ENCODE peak calls at places on chromosomes 6 and 20, in five cellular contexts. C is IMR-90, I is HCT116, P is mesenchymal stem cell, L is PC-3. K is an unnamed sample. For H3K9me3, the result is how much of the 10 kb centered on the place peaks cover.

GRCh38 chr6:112251170-112251945 is 3.0 kb downstream of the LAMA4 start:
- DNase-seq in C (peak), I (no peak), P (peak), L (no peak), K (peak)

GRCh38 chr6:21229061-21229460 is 364.5 kb upstream of the SOX4 start:
- DNase-seq in C (peak), I (no peak), P (no peak), L (no peak), K (no peak)

GRCh38 chr6:54191460-54191859 is 80.2 kb downstream of the MLIP start:
- DNase-seq in C (peak), I (no peak), P (peak), L (peak), K (peak)

GRCh38 chr6:154981071-154981373 is 14.1 kb upstream of the TIAM2 start:
- DNase-seq in C (no peak), I (no peak), P (no peak), L (no peak), K (no peak)

GRCh38 chr6:2669067-2669710 is 81.5 kb downstream of the MYLK4 start:
- DNase-seq in C (no peak), I (no peak), P (no peak), L (no peak), K (peak)

GRCh38 chr20:1002682-1003561 is 811 bp upstream of the RSPO4 start:
- DNase-seq in C (no peak), I (no peak), P (no peak), L (no peak), K (no peak)

GRCh38 chr6:150006961-150007464 is 18.3 kb downstream of the RAET1L start:
- DNase-seq in C (peak), I (no peak), P (peak), L (peak), K (no peak)

GRCh38 chr6:42819803-42820508 is 38.1 kb downstream of the BICRAL start:
- DNase-seq in C (no peak), I (no peak), P (peak), L (no peak), K (no peak)

GRCh38 chr20:653590-654426 is 808 bp upstream of the SRXN1 start:
- DNase-seq in C (no peak), I (no peak), P (no peak), L (no peak), K (no peak)

GRCh38 chr20:51767018-51767866 is 948 bp downstream of the ATP9A start:
- DNase-seq in C (no peak), I (peak), P (peak), L (peak), K (peak)

GRCh38 chr20:35318502-35319157 is 26.4 kb upstream of the FAM83C start:
- DNase-seq in C (peak), I (peak), P (peak), L (peak), K (peak)

GRCh38 chr6:90169328-90169886 is 127.2 kb downstream of the BACH2 start:
- DNase-seq in C (no peak), I (no peak), P (peak), L (no peak), K (no peak)

GRCh38 chr6:114564302-114564933 is 221.6 kb upstream of the HS3ST5 start:
- DNase-seq in C (no peak), I (no peak), P (no peak), L (no peak), K (no peak)

GRCh38 chr20:57440678-57441509 is 49.7 kb downstream of the RBM38 start:
- DNase-seq in C (peak), I (no peak), P (no peak), L (no peak), K (peak)

GRCh38 chr6:13355969-13356368 is 27.6 kb upstream of the TBC1D7 start:
- DNase-seq in C (peak), I (no peak), P (no peak), L (no peak), K (peak)

GRCh38 chr6:13012271-13012670 is 295.7 kb downstream of the PHACTR1 start:
- DNase-seq in C (no peak), I (no peak), P (no peak), L (no peak), K (no peak)

GRCh38 chr6:14129572-14129971 is 12.0 kb downstream of the CD83 start:
- DNase-seq in C (peak), I (peak), P (peak), L (peak), K (peak)

GRCh38 chr20:37453288-37453687 is 67.8 kb upstream of the NNAT start:
- DNase-seq in C (no peak), I (no peak), P (no peak), L (no peak), K (no peak)

GRCh38 chr6:108969776-108970175 is 121.6 kb downstream of the ARMC2 start:
- DNase-seq in C (no peak), I (no peak), P (no peak), L (no peak), K (no peak)

GRCh38 chr6:31712296-31712695 is 2.9 kb upstream of the LY6G6D start:
- DNase-seq in C (no peak), I (no peak), P (no peak), L (peak), K (no peak)

GRCh38 chr6:25193147-25193864 is 85.9 kb upstream of the CARMIL1 start:
- DNase-seq in C (peak), I (peak), P (peak), L (peak), K (peak)

GRCh38 chr6:3468585-3468984 is 11.7 kb upstream of the SLC22A23 start:
- DNase-seq in C (no peak), I (no peak), P (no peak), L (no peak), K (no peak)

GRCh38 chr6:146277142-146277541 is 248.3 kb downstream of the GRM1 start:
- DNase-seq in C (no peak), I (no peak), P (no peak), L (no peak), K (no peak)

GRCh38 chr6:157911278-157911677 is 70.4 kb upstream of the SYNJ2 start:
- DNase-seq in C (no peak), I (no peak), P (no peak), L (no peak), K (no peak)

GRCh38 chr20:32586291-32586690 is 1.2 kb upstream of the NOL4L start:
- DNase-seq in C (no peak), I (no peak), P (no peak), L (no peak), K (no peak)

GRCh38 chr6:46058951-46059350 is 43.3 kb upstream of the CLIC5 start:
- DNase-seq in C (no peak), I (no peak), P (no peak), L (no peak), K (no peak)

GRCh38 chr20:57384486-57384885 is 6.7 kb upstream of the RBM38 start:
- DNase-seq in C (no peak), I (no peak), P (no peak), L (no peak), K (no peak)

GRCh38 chr6:20402181-20403079 is 751 bp downstream of the E2F3 start:
- DNase-seq in C (no peak), I (peak), P (peak), L (peak), K (peak)

GRCh38 chr20:58480455-58481356 is 34.5 kb downstream of the APCDD1L start:
- DNase-seq in C (no peak), I (no peak), P (no peak), L (no peak), K (no peak)

GRCh38 chr20:52425253-52425652 is 233.7 kb upstream of the ZFP64 start:
- DNase-seq in C (peak), I (no peak), P (peak), L (no peak), K (no peak)

GRCh38 chr6:7086488-7086887 is 21.3 kb upstream of the RREB1 start:
- DNase-seq in C (peak), I (no peak), P (peak), L (no peak), K (peak)

GRCh38 chr6:168247456-168248147 is 72.0 kb downstream of the DACT2 start:
- DNase-seq in C (no peak), I (no peak), P (peak), L (no peak), K (no peak)

GRCh38 chr20:37920270-37920669 is 17.3 kb downstream of the VSTM2L start:
- DNase-seq in C (no peak), I (no peak), P (no peak), L (no peak), K (no peak)

GRCh38 chr20:49179368-49180277 is 8.5 kb downstream of the STAU1 start:
- DNase-seq in C (no peak), I (no peak), P (no peak), L (peak), K (no peak)

GRCh38 chr6:118578617-118579016 is 30.5 kb downstream of the PLN start:
- DNase-seq in C (no peak), I (no peak), P (no peak), L (no peak), K (no peak)

GRCh38 chr6:118577972-118578371 is 29.9 kb downstream of the PLN start:
- DNase-seq in C (no peak), I (no peak), P (no peak), L (no peak), K (no peak)

GRCh38 chr6:118581489-118581959 is 33.4 kb downstream of the PLN start:
- DNase-seq in C (peak), I (no peak), P (peak), L (peak), K (peak)

GRCh38 chr6:118580585-118581419 is 32.7 kb downstream of the PLN start:
- DNase-seq in C (peak), I (peak), P (peak), L (peak), K (peak)

GRCh38 chr6:118579786-118580185 is 31.7 kb downstream of the PLN start:
- DNase-seq in C (no peak), I (no peak), P (no peak), L (no peak), K (no peak)
- H3K9me3 ChIP-seq in C (under half), I (under half), P (under half), L (under half), K (under half)

GRCh38 chr6:17159240-17159639 is 57.4 kb downstream of the STMND1 start:
- DNase-seq in C (no peak), I (no peak), P (no peak), L (no peak), K (peak)
- H3K27ac ChIP-seq in C (no peak), I (no peak), P (no peak), L (no peak), K (no peak)

GRCh38 chr20:19022791-19023448 is 189.5 kb upstream of the SLC24A3 start:
- DNase-seq in C (no peak), I (no peak), P (no peak), L (no peak), K (no peak)

GRCh38 chr20:19022118-19022575 is 190.3 kb upstream of the SLC24A3 start:
- DNase-seq in C (no peak), I (no peak), P (no peak), L (no peak), K (no peak)

GRCh38 chr20:19024296-19025035 is 188.0 kb upstream of the SLC24A3 start:
- DNase-seq in C (no peak), I (no peak), P (no peak), L (no peak), K (no peak)

GRCh38 chr20:19019734-19020364 is 192.6 kb upstream of the SLC24A3 start:
- DNase-seq in C (no peak), I (no peak), P (no peak), L (no peak), K (no peak)

DNA sequence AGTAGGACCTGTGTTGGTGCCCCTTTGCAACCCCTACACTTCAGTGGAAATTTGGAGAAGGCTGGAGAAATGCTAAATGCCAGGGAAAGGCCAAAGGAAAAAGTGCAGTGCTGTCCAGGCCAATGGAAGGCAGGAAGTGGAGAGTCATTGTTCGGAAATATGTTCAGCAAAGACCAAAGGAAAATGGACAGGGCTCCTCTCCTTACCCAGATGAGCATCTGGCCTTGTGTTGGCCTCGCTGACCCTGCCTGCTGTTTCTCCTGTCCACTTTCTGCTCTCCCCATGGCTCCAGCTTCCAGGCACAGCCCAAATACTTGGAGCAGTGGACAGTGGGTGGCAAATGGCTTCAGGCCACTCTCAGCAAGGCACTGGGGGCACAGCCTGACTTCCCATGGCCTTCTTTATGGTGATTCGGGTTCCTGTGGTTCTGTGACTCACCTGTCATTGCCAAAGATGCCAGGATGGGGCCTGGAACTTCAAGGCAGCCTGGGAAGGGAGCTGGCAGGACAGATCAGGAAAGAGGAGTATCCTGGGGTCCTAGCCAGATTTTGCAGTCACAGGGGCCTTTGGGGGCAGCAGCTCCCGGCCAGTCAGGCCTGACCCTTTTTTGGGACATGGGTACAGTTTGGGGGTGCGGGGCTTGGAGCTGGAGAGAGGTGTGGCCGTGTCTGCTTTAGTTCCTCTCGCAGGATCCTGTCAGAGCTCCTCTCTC is 190.9 kb upstream of the SLC24A3 start:
- DNase-seq in C (no peak), I (no peak), P (no peak), L (no peak), K (no peak)
- H2AFZ ChIP-seq in C (no peak), I (no peak), P (no peak), L (no peak), K (no peak)

DNA sequence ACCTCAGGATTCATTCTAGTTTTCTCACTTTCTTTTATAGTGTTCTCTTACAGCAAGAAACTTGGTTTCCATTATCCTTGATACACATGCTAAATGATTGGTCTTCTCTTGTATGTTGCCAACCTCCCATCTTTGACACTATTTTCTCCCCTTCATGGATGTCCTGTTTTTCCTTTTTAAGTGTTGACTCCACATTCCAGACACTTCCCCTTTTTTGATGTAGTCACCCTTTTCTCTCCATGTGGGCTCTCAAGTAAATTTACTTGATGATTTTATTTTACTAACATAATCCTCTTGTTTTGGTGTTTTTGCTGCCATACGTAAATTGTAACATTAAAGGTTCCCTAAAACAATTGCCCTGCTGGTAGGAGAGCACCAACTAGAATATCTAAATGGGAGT is 148.1 kb downstream of the ZFAND3 start:
- DNase-seq in C (no peak), I (no peak), P (no peak), L (no peak), K (no peak)
- H3K9me3 ChIP-seq in C (under half), I (under half), P (under half), L (under half), K (under half)

DNA sequence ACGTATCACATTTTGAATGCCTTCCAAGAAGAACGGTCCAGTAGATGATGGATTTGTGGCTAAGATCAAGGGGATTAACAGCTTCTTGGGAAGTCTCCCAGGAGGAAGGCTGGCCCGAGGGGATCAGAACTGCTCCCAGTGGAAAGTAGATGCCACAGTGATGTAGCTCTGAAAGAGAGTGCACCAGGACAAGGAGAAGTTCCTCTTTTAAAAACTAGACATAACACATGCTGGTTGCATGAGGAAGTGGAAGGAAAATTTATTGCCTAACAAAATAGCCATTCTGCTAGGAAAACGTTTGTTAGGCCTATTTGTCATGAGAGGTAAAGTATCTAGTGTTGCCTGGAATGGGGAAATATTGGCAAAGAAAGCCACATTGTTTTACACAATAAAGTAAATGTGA is 87.8 kb downstream of the CDH26 start:
- DNase-seq in C (peak), I (no peak), P (peak), L (no peak), K (peak)
- H3K27ac ChIP-seq in C (no peak), I (no peak), P (no peak), L (no peak), K (no peak)

DNA sequence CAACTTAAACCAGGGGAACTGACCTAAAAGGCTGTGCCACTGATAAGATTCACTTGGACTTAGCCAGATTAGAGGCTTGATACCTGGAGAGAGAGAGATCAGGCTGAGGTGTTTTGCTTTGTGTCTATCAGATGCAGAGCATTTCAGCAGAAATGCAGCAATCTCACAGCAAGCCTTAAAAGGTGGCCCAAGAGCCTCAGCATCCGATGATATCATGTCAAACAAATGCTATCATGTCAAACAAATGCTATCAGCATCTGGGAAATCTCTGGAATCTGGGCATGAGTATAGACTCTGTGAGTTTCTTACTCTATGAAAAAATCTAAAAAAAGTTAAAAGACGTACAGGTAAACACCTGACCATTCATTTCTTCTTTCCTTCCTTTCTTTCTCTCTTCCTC is 718.9 kb downstream of the EYS start:
- DNase-seq in C (peak), I (no peak), P (no peak), L (no peak), K (no peak)
- H2AFZ ChIP-seq in C (no peak), I (no peak), P (no peak), L (no peak), K (no peak)

K was measured in fibroblast of lung.